ENCODE peak calls at places on chromosomes 1 and 21, in four cellular contexts. Z is esophagus squamous epithelium, C is body of pancreas, W is HepG2. R is an unnamed sample.

GRCh38 chr1:33161061-33161681 is 20.7 kb downstream of the TRIM62 start:
- DNase-seq in Z (no peak), C (peak; percentile 24), W (no peak), R (no peak)

GRCh38 chr1:117659565-117660264 is 53.9 kb downstream of the TENT5C start:
- DNase-seq in Z (no peak), C (no peak), W (no peak), R (no peak)

GRCh38 chr1:108704501-108704900 is 8.2 kb upstream of the FNDC7 start:
- DNase-seq in Z (no peak), C (no peak), W (no peak), R (no peak)

GRCh38 chr1:16112558-16113555 is 39.4 kb upstream of the FAM131C start:
- DNase-seq in Z (no peak), C (no peak), W (peak; percentile 90), R (no peak)

GRCh38 chr1:46411601-46412341 is 17.7 kb downstream of the FAAH start:
- DNase-seq in Z (no peak), C (no peak), W (no peak), R (no peak)

GRCh38 chr1:41315867-41316266 is 45.4 kb upstream of the FOXO6 start:
- DNase-seq in Z (no peak), C (no peak), W (no peak), R (no peak)

GRCh38 chr1:203769505-203770343 is 4.7 kb downstream of the LAX1 start:
- DNase-seq in Z (no peak), C (peak; percentile 85), W (peak; percentile 73), R (peak; percentile 61)

GRCh38 chr21:37001446-37001845 is 5.1 kb upstream of the RIPPLY3 start:
- DNase-seq in Z (no peak), C (no peak), W (no peak), R (no peak)

GRCh38 chr1:78387872-78388271 is 102.9 kb upstream of the PTGFR start:
- DNase-seq in Z (no peak), C (no peak), W (no peak), R (no peak)

GRCh38 chr1:45908613-45909140 is 105.3 kb downstream of the MAST2 start:
- DNase-seq in Z (no peak), C (no peak), W (no peak), R (no peak)

GRCh38 chr1:225816643-225817538 is 7.0 kb downstream of the EPHX1 start:
- DNase-seq in Z (no peak), C (peak; percentile 52), W (no peak), R (no peak)

GRCh38 chr1:156021954-156022353 is 1.2 kb upstream of the SSR2 start:
- DNase-seq in Z (no peak), C (no peak), W (no peak), R (no peak)

GRCh38 chr1:156019946-156020292 is 832 bp downstream of the SSR2 start:
- DNase-seq in Z (no peak), C (no peak), W (no peak), R (no peak)

GRCh38 chr1:156021087-156021416 is 301 bp upstream of the SSR2 start:
- DNase-seq in Z (no peak), C (no peak), W (no peak), R (no peak)

GRCh38 chr1:156025873-156026272 is 5.1 kb upstream of the SSR2 start:
- DNase-seq in Z (no peak), C (peak; percentile 72), W (peak; percentile 62), R (no peak)

DNA sequence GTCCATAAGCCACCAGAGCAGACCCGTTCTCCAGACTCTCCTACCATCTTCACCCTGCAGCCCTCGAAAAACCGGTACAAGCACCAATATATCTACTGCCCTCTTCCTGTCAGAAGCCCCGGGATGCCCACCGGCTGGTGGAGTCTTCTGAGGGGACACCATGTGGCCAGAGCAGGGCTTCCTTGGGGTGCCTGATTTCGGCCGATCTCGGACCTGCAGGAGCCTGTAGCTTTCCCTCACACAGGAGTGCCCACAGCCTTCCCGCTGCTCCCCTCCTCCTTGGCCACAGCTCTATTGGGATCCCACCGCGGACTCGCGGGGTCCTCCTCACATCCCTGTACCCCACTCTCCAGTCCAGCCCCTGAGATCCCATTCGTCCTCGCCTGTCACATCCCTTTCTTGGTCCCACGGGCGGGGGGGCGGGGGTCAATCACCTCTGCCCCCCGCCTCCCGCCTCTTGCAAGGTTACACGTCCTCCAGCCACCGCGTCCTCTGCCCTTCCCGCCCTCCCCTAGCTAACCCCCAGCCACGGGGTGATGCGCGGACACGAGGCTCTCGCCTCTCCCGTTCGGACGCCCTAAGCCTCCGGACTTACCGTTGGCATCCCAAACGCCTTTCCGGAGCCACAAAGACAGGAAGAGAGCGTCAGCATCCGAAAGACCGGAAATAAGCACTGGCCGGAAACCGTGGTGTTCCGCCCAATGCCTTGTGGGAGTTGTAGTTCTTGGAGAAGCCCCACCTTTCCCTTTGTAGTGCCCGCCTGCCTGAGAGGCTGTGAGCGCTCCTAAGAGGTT is at the start of gene SSR2:
- DNase-seq in Z (peak; percentile 32), C (peak; percentile 89), W (peak; percentile 92), R (peak; percentile 80)
- TF ChIP-seq CTCF in Z (no peak), C (no peak), W (no peak), R (no peak)

GRCh38 chr1:223556414-223557124 is 108.9 kb downstream of the CAPN8 start:
- DNase-seq in Z (no peak), C (peak; percentile 62), W (peak; percentile 25), R (no peak)
- TF ChIP-seq CTCF in Z (peak; percentile 51), C (peak; percentile 45), W (peak; percentile 91), R (no peak)

GRCh38 chr21:39726133-39726532 is 18.9 kb upstream of the IGSF5 start:
- DNase-seq in Z (no peak), C (no peak), W (no peak), R (no peak)
- TF ChIP-seq CTCF in Z (no peak), C (peak; percentile 5), W (no peak), R (no peak)

GRCh38 chr1:37727186-37727585 is 34.9 kb downstream of the CDCA8 start:
- DNase-seq in Z (no peak), C (no peak), W (no peak), R (no peak)

GRCh38 chr1:37726746-37727145 is 34.4 kb downstream of the CDCA8 start:
- DNase-seq in Z (no peak), C (no peak), W (no peak), R (no peak)

GRCh38 chr1:37724575-37724974 is 32.3 kb downstream of the CDCA8 start:
- DNase-seq in Z (no peak), C (no peak), W (no peak), R (no peak)

GRCh38 chr1:37728416-37728815 is 36.1 kb downstream of the CDCA8 start:
- DNase-seq in Z (no peak), C (no peak), W (no peak), R (no peak)

DNA sequence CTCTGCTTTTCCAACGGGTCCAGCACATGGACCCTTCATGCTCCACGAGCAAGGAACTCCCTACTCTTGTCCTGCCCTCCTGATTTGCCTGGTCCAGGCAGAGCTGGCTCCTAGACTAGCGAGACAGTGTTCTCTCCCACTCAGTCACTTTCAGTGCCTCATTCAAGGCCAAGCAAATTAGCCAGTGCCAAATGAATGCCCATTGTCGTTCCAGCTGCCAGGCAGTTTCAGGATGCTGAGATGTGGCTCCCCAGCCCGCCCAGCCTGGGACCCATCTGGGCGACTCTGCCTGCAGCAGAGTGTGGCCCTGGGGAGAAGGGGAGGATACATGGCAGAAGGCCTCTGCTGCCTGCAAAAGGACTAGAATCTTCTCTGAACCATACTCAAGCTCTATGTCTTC is 33.9 kb downstream of the CDCA8 start:
- DNase-seq in Z (no peak), C (no peak), W (no peak), R (no peak)
- TF ChIP-seq CTCF in Z (no peak), C (no peak), W (no peak), R (no peak)

GRCh38 chr1:44030606-44031050 is 634 bp downstream of the SLC6A9 start:
- DNase-seq in Z (no peak), C (peak; percentile 52), W (peak; percentile 34), R (no peak)
- TF ChIP-seq CTCF in Z (peak; percentile 9), C (no peak), W (peak; percentile 71), R (peak; percentile 24)

DNA sequence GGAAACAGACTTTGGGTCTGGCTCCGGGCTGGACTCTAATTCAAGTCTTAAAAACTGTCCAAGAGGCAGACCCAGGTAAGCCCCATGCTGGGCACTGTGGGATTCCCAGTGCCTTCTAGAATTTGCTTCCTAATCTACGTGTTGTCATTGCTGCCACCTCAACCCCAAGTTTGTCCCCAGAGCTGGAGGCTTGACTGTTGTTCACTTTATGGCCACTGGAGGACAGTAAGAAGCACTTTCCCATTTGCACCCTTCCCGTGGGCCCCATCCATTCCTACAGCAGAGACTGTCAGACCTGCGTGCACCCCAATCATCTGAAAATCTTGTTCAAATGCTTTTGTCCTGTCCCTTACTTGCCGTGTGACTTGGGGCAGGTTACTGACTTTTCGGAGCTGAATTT is 29.4 kb upstream of the VASH2 start:
- DNase-seq in Z (no peak), C (no peak), W (no peak), R (no peak)
- TF ChIP-seq CTCF in Z (no peak), C (peak; percentile 12), W (peak; percentile 50), R (no peak)

GRCh38 chr21:30463713-30464112 is 16.5 kb downstream of the KRTAP19-1 start:
- DNase-seq in Z (no peak), C (no peak), W (no peak), R (no peak)
- TF ChIP-seq CTCF in Z (no peak), C (peak; percentile 30), W (no peak), R (peak; percentile 20)

GRCh38 chr1:24828887-24829192 is 83.6 kb downstream of the CLIC4 start:
- DNase-seq in Z (no peak), C (no peak), W (no peak), R (no peak)

GRCh38 chr1:24827737-24828136 is 82.5 kb downstream of the CLIC4 start:
- DNase-seq in Z (no peak), C (no peak), W (no peak), R (no peak)

GRCh38 chr1:24828183-24828886 is 83.1 kb downstream of the CLIC4 start:
- DNase-seq in Z (no peak), C (no peak), W (no peak), R (no peak)

GRCh38 chr1:24826510-24826909 is 81.3 kb downstream of the CLIC4 start:
- DNase-seq in Z (no peak), C (no peak), W (no peak), R (no peak)

GRCh38 chr1:24830680-24831272 is 85.5 kb downstream of the CLIC4 start:
- DNase-seq in Z (no peak), C (no peak), W (peak; percentile 62), R (no peak)
- TF ChIP-seq CTCF in Z (peak; percentile 84), C (peak; percentile 88), W (peak; percentile 77), R (peak; percentile 73)

GRCh38 chr1:193388165-193388564 is 201.8 kb upstream of the B3GALT2 start:
- DNase-seq in Z (no peak), C (no peak), W (no peak), R (no peak)

GRCh38 chr1:193392686-193393085 is 206.3 kb upstream of the B3GALT2 start:
- DNase-seq in Z (no peak), C (no peak), W (no peak), R (no peak)
- TF ChIP-seq CTCF in Z (no peak), C (no peak), W (no peak), R (no peak)

GRCh38 chr1:6944434-6944833 is 159.2 kb downstream of the CAMTA1 start:
- DNase-seq in Z (no peak), C (no peak), W (no peak), R (no peak)
- TF ChIP-seq CTCF in Z (no peak), C (no peak), W (no peak), R (no peak)